ENCODE peak calls at places on chromosomes 2 and 18, in eight cellular contexts. V is psoas muscle, Q is upper lobe of right lung, H is Panc1, A is OCI-LY7, R is IMR-90, M is NT2/D1, C is cardiac muscle cell. J is an unnamed sample.

GRCh38 chr2:44269831-44270230 is 5.4 kb upstream of the SLC3A1 start:
- DNase-seq in R (no peak), A (no peak), V (no peak), Q (no peak), C (no peak), H (no peak), M (no peak), J (no peak)

GRCh38 chr18:24695168-24695567 is 234.7 kb downstream of the HRH4 start:
- DNase-seq in Q (no peak), M (no peak), C (no peak), R (peak; percentile 52), V (no peak), A (no peak), H (no peak), J (no peak)

GRCh38 chr2:21763501-21763900 is 639.7 kb downstream of the TDRD15 start:
- DNase-seq in A (no peak), V (no peak), H (no peak), M (peak; percentile 56), R (no peak), C (no peak), Q (no peak), J (no peak)

GRCh38 chr18:57768557-57769326 is 34.4 kb downstream of the ATP8B1 start:
- DNase-seq in Q (no peak), A (no peak), M (no peak), C (no peak), R (peak; percentile 61), H (no peak), V (no peak), J (no peak)

GRCh38 chr18:40313030-40313642 is 1641.9 kb upstream of the PIK3C3 start:
- DNase-seq in C (no peak), R (no peak), H (peak; percentile 4), M (no peak), V (no peak), Q (no peak), A (no peak), J (no peak)

GRCh38 chr2:1572638-1573037 is 159.4 kb downstream of the TPO start:
- DNase-seq in R (peak; percentile 73), Q (peak; percentile 25), M (no peak), C (no peak), V (peak; percentile 80), H (no peak), A (no peak), J (peak; percentile 31)

GRCh38 chr2:170362895-170363582 is 185.1 kb downstream of the MYO3B start:
- DNase-seq in M (no peak), R (no peak), Q (no peak), C (no peak), V (no peak), H (no peak), A (peak; percentile 24), J (no peak)

GRCh38 chr18:6879508-6880195 is 150.1 kb downstream of the ARHGAP28 start:
- DNase-seq in H (no peak), Q (no peak), A (no peak), V (no peak), R (no peak), M (peak; percentile 11), C (no peak), J (peak; percentile 68)

GRCh38 chr2:232422051-232422450 is 15.4 kb downstream of the ALPG start:
- DNase-seq in M (no peak), A (no peak), R (no peak), C (no peak), V (no peak), H (no peak), Q (peak; percentile 38), J (peak; percentile 43)

GRCh38 chr2:215454519-215454918 is 18.7 kb upstream of the FN1 start:
- DNase-seq in R (no peak), M (no peak), A (peak; percentile 33), H (peak; percentile 18), V (no peak), C (peak; percentile 55), Q (no peak), J (no peak)

GRCh38 chr2:58708565-58708964 is 467.4 kb upstream of the FANCL start:
- DNase-seq in A (no peak), Q (no peak), H (no peak), M (no peak), V (no peak), C (no peak), R (no peak), J (no peak)

GRCh38 chr18:61765097-61765496 is 127.7 kb downstream of the RNF152 start:
- DNase-seq in C (peak; percentile 56), A (no peak), R (peak; percentile 81), V (no peak), H (no peak), Q (no peak), M (peak; percentile 5), J (no peak)

GRCh38 chr2:156322681-156323211 is 9.8 kb downstream of the NR4A2 start:
- DNase-seq in A (no peak), H (no peak), V (no peak), R (no peak), M (no peak), Q (no peak), C (peak; percentile 50), J (peak; percentile 63)

GRCh38 chr2:65539633-65540032 is 107.2 kb upstream of the SPRED2 start:
- DNase-seq in A (no peak), M (no peak), Q (no peak), R (no peak), H (no peak), C (peak; percentile 19), V (no peak), J (no peak)

GRCh38 chr2:192247456-192247855 is 52.7 kb upstream of the TMEFF2 start:
- DNase-seq in M (no peak), H (no peak), Q (no peak), C (no peak), R (peak; percentile 34), V (no peak), A (no peak), J (no peak)

GRCh38 chr2:64133828-64134227 is 10.4 kb downstream of the PELI1 start:
- DNase-seq in Q (no peak), R (peak; percentile 85), M (no peak), H (no peak), V (no peak), C (no peak), A (no peak), J (no peak)

GRCh38 chr2:224328798-224329197 is 73.1 kb downstream of the FAM124B start:
- DNase-seq in M (no peak), C (no peak), A (no peak), Q (no peak), V (no peak), H (no peak), R (no peak), J (no peak)

GRCh38 chr2:29130295-29130694 is 15.1 kb downstream of the CLIP4 start:
- DNase-seq in R (peak; percentile 91), H (no peak), M (no peak), A (no peak), V (no peak), C (peak; percentile 24), Q (no peak), J (peak; percentile 55)

GRCh38 chr2:55408946-55409868 is 10.4 kb downstream of the CCDC88A start:
- DNase-seq in C (no peak), H (no peak), V (no peak), Q (no peak), R (peak; percentile 33), M (peak; percentile 32), A (no peak), J (no peak)

GRCh38 chr2:130829020-130829419 is 7.7 kb upstream of the ARHGEF4 start:
- DNase-seq in M (no peak), H (no peak), A (no peak), R (peak; percentile 57), V (no peak), Q (no peak), C (no peak), J (peak; percentile 70)

GRCh38 chr2:10895231-10895630 is 16.5 kb upstream of the KCNF1 start:
- DNase-seq in A (no peak), H (no peak), Q (no peak), R (no peak), V (no peak), M (no peak), C (no peak), J (peak; percentile 22)

GRCh38 chr2:121605820-121606733 is 43.2 kb downstream of the CLASP1 start:
- DNase-seq in Q (no peak), R (peak; percentile 10), H (no peak), C (no peak), M (no peak), V (no peak), A (no peak), J (no peak)

GRCh38 chr2:105545731-105546622 is 147.1 kb upstream of the FHL2 start:
- DNase-seq in M (peak; percentile 68), V (peak; percentile 52), C (peak; percentile 81), Q (no peak), A (peak; percentile 57), R (peak; percentile 62), H (peak; percentile 24), J (peak; percentile 89)

GRCh38 chr2:225282858-225283693 is 116.4 kb upstream of the NYAP2 start:
- DNase-seq in C (peak; percentile 45), A (peak; percentile 41), M (peak; percentile 35), R (peak; percentile 41), V (no peak), Q (no peak), H (peak; percentile 28), J (peak; percentile 68)

GRCh38 chr2:94960266-94960665 is 65.2 kb upstream of the MAL start:
- DNase-seq in Q (no peak), M (no peak), C (no peak), R (no peak), A (no peak), H (no peak), V (no peak), J (no peak)

GRCh38 chr18:62925031-62925688 is 209.8 kb downstream of the PHLPP1 start:
- DNase-seq in Q (no peak), C (no peak), M (no peak), H (no peak), R (peak; percentile 29), V (no peak), A (no peak), J (no peak)

GRCh38 chr18:62933261-62933887 is 218.0 kb downstream of the PHLPP1 start:
- DNase-seq in R (no peak), Q (no peak), A (no peak), V (no peak), C (no peak), M (no peak), H (no peak), J (no peak)

GRCh38 chr18:62928316-62928715 is 213.0 kb downstream of the PHLPP1 start:
- DNase-seq in Q (no peak), H (no peak), C (no peak), R (peak; percentile 33), A (no peak), V (no peak), M (no peak), J (no peak)
- H3K9me3 ChIP-seq in Q (no peaks in the 10 kb centered on the region), H (no peaks in the 10 kb centered on the region), C (no peaks in the 10 kb centered on the region), R (no peaks in the 10 kb centered on the region), A (no peaks in the 10 kb centered on the region), V (peaks cover 2% of the 10 kb centered on the region), M (peaks cover 4% of the 10 kb centered on the region), J (peaks cover 8% of the 10 kb centered on the region)

GRCh38 chr2:239412914-239413603 is 12.2 kb upstream of the HDAC4 start:
- DNase-seq in M (no peak), R (no peak), V (no peak), A (no peak), Q (no peak), C (no peak), H (no peak), J (peak; percentile 20)
- H3K9me3 ChIP-seq in M (no peaks in the 10 kb centered on the region), R (peaks cover 5% of the 10 kb centered on the region), V (no peaks in the 10 kb centered on the region), A (no peaks in the 10 kb centered on the region), Q (no peaks in the 10 kb centered on the region), C (no peaks in the 10 kb centered on the region), H (no peaks in the 10 kb centered on the region), J (no peaks in the 10 kb centered on the region)

GRCh38 chr2:13650586-13651180 is 933.9 kb downstream of the TRIB2 start:
- DNase-seq in R (no peak), H (no peak), M (peak; percentile 1), V (no peak), Q (no peak), A (peak; percentile 24), C (no peak), J (peak; percentile 80)
- H3K9me3 ChIP-seq in R (peaks cover 4% of the 10 kb centered on the region), H (no peaks in the 10 kb centered on the region), M (peaks cover 10% of the 10 kb centered on the region), V (no peaks in the 10 kb centered on the region), Q (no peaks in the 10 kb centered on the region), A (no peaks in the 10 kb centered on the region), C (no peaks in the 10 kb centered on the region), J (peaks cover 81% of the 10 kb centered on the region)

GRCh38 chr18:66005831-66006588 is 255.2 kb downstream of the CDH7 start:
- DNase-seq in Q (peak; percentile 37), H (no peak), A (no peak), M (no peak), V (no peak), C (no peak), R (no peak), J (no peak)
- H3K9me3 ChIP-seq in Q (no peaks in the 10 kb centered on the region), H (no peaks in the 10 kb centered on the region), A (no peaks in the 10 kb centered on the region), M (peaks cover 10% of the 10 kb centered on the region), V (no peaks in the 10 kb centered on the region), C (no peaks in the 10 kb centered on the region), R (peaks cover 15% of the 10 kb centered on the region), J (no peaks in the 10 kb centered on the region)